ENCODE peak calls at places on chromosome 22, in seven cellular contexts. Z, F, Q, K, S, E and Y are unnamed samples.

GRCh38 chr22:24008381-24009226 is 2.5 kb upstream of the CABIN1 start:
- DNase-seq in Z (no peak), F (no peak), Q (no peak), K (no peak), S (no peak), E (no peak), Y (no peak)

GRCh38 chr22:48918585-48919186 is 909.0 kb downstream of the BRD1 start:
- DNase-seq in Z (no peak), F (no peak), Q (no peak), K (no peak), S (no peak), E (no peak), Y (no peak)

GRCh38 chr22:36366291-36366708 is 21.5 kb downstream of the MYH9 start:
- DNase-seq in Z (peak; percentile 64), F (peak; percentile 58), Q (no peak), K (no peak), S (no peak), E (no peak), Y (no peak)

GRCh38 chr22:24191381-24191841 is 10.1 kb downstream of the SUSD2 start:
- DNase-seq in Z (no peak), F (no peak), Q (no peak), K (no peak), S (no peak), E (no peak), Y (no peak)

GRCh38 chr22:24187731-24188644 is 6.7 kb downstream of the SUSD2 start:
- DNase-seq in Z (no peak), F (no peak), Q (no peak), K (no peak), S (no peak), E (no peak), Y (no peak)

GRCh38 chr22:22730655-22731373 is 86.4 kb downstream of the GGTLC2 start:
- DNase-seq in Z (no peak), F (no peak), Q (no peak), K (no peak), S (no peak), E (no peak), Y (no peak)

GRCh38 chr22:42321908-42322561 is 51.6 kb upstream of the TCF20 start:
- DNase-seq in Z (peak; percentile 1), F (peak; percentile 43), Q (no peak), K (no peak), S (no peak), E (no peak), Y (no peak)

GRCh38 chr22:26648011-26648497 is 9.3 kb upstream of the MIAT start:
- DNase-seq in Z (no peak), F (no peak), Q (no peak), K (no peak), S (peak; percentile 38), E (no peak), Y (no peak)

GRCh38 chr22:24201681-24202590 is 20.6 kb downstream of the SUSD2 start:
- DNase-seq in Z (no peak), F (no peak), Q (peak; percentile 41), K (no peak), S (no peak), E (peak; percentile 60), Y (no peak)

GRCh38 chr22:36860821-36861659 is at the start of gene NCF4:
- DNase-seq in Z (no peak), F (no peak), Q (no peak), K (peak; percentile 21), S (peak; percentile 87), E (no peak), Y (no peak)

GRCh38 chr22:34866501-34867171 is 199.3 kb upstream of the ISX start:
- DNase-seq in Z (peak; percentile 52), F (no peak), Q (no peak), K (no peak), S (no peak), E (no peak), Y (peak; percentile 50)

GRCh38 chr22:24028533-24028932 is 17.4 kb downstream of the CABIN1 start:
- DNase-seq in Z (no peak), F (no peak), Q (no peak), K (no peak), S (no peak), E (no peak), Y (no peak)

GRCh38 chr22:22981670-22982571 is 88.4 kb upstream of the GNAZ start:
- DNase-seq in Z (no peak), F (no peak), Q (no peak), K (no peak), S (peak; percentile 46), E (no peak), Y (no peak)

GRCh38 chr22:37077802-37078448 is 26.4 kb downstream of the KCTD17 start:
- DNase-seq in Z (peak; percentile 43), F (peak; percentile 63), Q (peak; percentile 25), K (peak; percentile 19), S (peak; percentile 71), E (peak; percentile 42), Y (peak; percentile 29)

GRCh38 chr22:36197065-36197440 is 4.6 kb downstream of the APOL4 start:
- DNase-seq in Z (peak; percentile 57), F (peak; percentile 87), Q (peak; percentile 22), K (no peak), S (no peak), E (no peak), Y (peak; percentile 43)

DNA sequence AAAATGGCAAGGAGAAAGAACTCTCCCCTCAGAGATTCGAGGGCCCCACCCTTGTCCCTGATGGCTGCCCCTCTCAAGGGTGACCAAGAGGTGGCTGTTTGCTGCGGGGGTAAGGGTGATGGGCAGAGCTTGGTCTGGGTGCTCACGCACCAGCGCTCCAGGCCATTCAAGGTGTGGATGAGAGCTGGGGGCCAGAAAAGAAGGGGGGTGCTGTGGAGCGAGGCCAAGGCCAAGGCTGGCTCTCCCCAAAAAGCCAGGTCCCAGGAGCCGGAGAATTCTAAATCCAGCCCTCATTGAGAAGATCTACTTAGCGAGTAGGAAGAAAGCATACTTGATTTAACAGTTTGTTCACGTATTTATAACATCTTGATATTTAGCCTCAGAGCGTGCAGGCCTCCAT is 28.1 kb upstream of the CBX7 start:
- DNase-seq in Z (no peak), F (no peak), Q (no peak), K (no peak), S (no peak), E (no peak), Y (no peak)
- H3K4me3 ChIP-seq in Z (no peak overlapping the region), F (no peak overlapping the region), Q (no peak overlapping the region), K (no peak overlapping the region), S (no peak overlapping the region), E (no peak overlapping the region), Y (no peak overlapping the region)

GRCh38 chr22:27716074-27716473 is 85.5 kb downstream of the MN1 start:
- DNase-seq in Z (no peak), F (no peak), Q (no peak), K (no peak), S (no peak), E (no peak), Y (no peak)

GRCh38 chr22:27714076-27714475 is 87.5 kb downstream of the MN1 start:
- DNase-seq in Z (no peak), F (no peak), Q (no peak), K (no peak), S (no peak), E (no peak), Y (no peak)

GRCh38 chr22:27717094-27717493 is 84.5 kb downstream of the MN1 start:
- DNase-seq in Z (no peak), F (no peak), Q (no peak), K (no peak), S (no peak), E (no peak), Y (no peak)

GRCh38 chr22:27711756-27712155 is 89.8 kb downstream of the MN1 start:
- DNase-seq in Z (no peak), F (no peak), Q (no peak), K (no peak), S (no peak), E (no peak), Y (no peak)

GRCh38 chr22:27715078-27715477 is 86.5 kb downstream of the MN1 start:
- DNase-seq in Z (no peak), F (no peak), Q (no peak), K (no peak), S (no peak), E (no peak), Y (no peak)
- TF ChIP-seq CTCF in Z (no peak), F (peak; percentile 1), Q (peak; percentile 45), K (peak; percentile 18), S (no peak), E (no peak), Y (peak; percentile 16)

DNA sequence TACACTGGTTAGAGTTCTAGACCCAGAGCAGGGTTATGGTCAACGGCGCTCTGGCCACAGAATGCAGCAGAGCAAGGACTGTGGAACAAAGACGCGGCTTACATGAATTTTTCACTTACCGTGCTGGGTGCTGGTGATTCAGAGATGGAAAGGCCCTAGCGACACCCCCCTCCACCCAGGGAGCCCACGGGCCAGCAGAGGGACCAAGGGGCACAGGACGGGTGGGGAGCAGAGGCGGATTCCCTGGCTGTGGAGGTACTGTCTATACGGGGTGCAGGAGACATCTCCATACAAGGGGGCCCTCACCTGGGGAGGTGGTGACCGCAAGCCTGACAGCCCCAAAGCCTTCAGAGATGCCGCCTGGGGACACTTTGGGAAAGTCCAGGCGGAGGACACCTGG is 1.1 kb upstream of the SEPTIN5 start:
- DNase-seq in Z (no peak), F (no peak), Q (no peak), K (no peak), S (no peak), E (no peak), Y (no peak)
- H3K4me3 ChIP-seq in Z (no peak overlapping the region), F (no peak overlapping the region), Q (no peak overlapping the region), K (no peak overlapping the region), S (no peak overlapping the region), E (no peak overlapping the region), Y (no peak overlapping the region)

GRCh38 chr22:25362883-25363240 is 143.4 kb downstream of the CRYBB2 start:
- DNase-seq in Z (no peak), F (no peak), Q (no peak), K (no peak), S (no peak), E (no peak), Y (no peak)

GRCh38 chr22:25360891-25361645 is 141.6 kb downstream of the CRYBB2 start:
- DNase-seq in Z (no peak), F (no peak), Q (no peak), K (no peak), S (no peak), E (no peak), Y (no peak)

GRCh38 chr22:25361899-25362214 is 142.4 kb downstream of the CRYBB2 start:
- DNase-seq in Z (no peak), F (no peak), Q (no peak), K (no peak), S (no peak), E (no peak), Y (no peak)

GRCh38 chr22:25363474-25363873 is 144.0 kb downstream of the CRYBB2 start:
- DNase-seq in Z (no peak), F (no peak), Q (no peak), K (peak; percentile 3), S (no peak), E (no peak), Y (no peak)

DNA sequence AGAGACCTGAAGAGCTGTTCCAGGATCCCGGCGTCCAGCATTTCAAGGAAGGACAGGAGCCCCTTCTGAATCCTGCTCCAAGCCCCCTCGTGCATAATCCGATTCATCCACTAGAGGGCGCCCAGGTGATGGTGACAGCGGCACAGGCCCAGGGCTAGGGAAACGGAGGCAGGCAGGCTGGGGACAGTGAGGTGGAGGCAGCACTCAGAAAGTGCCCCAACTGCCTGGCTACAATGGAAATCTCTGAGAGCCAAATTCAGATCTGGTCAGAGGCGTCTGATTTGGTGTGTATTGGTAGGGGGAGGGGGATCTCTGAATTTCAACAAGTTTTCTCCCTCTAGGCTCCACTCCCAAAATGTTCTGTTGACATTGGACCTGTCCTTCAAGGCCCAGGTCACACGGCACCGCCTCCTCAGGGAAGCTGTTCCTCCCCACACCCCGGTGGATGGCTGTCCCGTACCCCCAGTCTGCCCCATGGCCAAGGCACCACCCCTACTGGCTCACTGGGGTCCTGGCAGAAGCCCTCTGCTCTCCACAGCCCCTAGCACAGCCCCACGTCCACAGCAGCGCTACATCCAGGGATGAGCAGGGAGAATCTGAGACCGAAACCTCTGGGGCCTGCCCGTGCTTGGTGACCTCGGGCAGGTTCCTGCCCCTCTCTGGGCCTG is 142.9 kb downstream of the CRYBB2 start:
- DNase-seq in Z (peak; percentile 35), F (peak; percentile 54), Q (peak; percentile 52), K (peak; percentile 39), S (peak; percentile 69), E (peak; percentile 21), Y (peak; percentile 38)
- TF ChIP-seq CTCF in Z (peak; percentile 78), F (peak; percentile 92), Q (peak; percentile 93), K (peak; percentile 90), S (peak; percentile 73), E (peak; percentile 62), Y (peak; percentile 95)